ENCODE peak calls at places on chromosomes 2 and 18, in eight cellular contexts. J, K, E, G, M, O, B and Z are unnamed samples.

GRCh38 chr18:45821021-45821420 is 4.5 kb upstream of the SIGLEC15 start:
- DNase-seq in M (no peak), O (no peak), J (no peak), E (no peak), K (no peak), B (no peak), G (no peak), Z (no peak)

GRCh38 chr2:67828066-67828465 is 234.7 kb downstream of the C1D start:
- DNase-seq in B (no peak), E (peak; percentile 49), M (no peak), G (no peak), K (no peak), O (no peak), J (no peak), Z (no peak)

GRCh38 chr18:31731628-31732027 is 29.1 kb downstream of the SLC25A52 start:
- DNase-seq in B (no peak), O (no peak), J (no peak), E (no peak), K (no peak), G (no peak), M (no peak), Z (no peak)

GRCh38 chr2:100066246-100066645 is 76.1 kb downstream of the AFF3 start:
- DNase-seq in M (no peak), G (no peak), B (no peak), O (no peak), E (no peak), K (no peak), J (no peak), Z (no peak)

GRCh38 chr2:70785137-70785911 is 5.1 kb downstream of the FIGLA start:
- DNase-seq in B (no peak), E (no peak), K (no peak), O (no peak), J (peak; percentile 54), M (no peak), G (peak; percentile 20), Z (peak; percentile 13)

GRCh38 chr2:233418761-233419625 is 64.7 kb downstream of the DGKD start:
- DNase-seq in M (peak; percentile 75), O (no peak), G (peak; percentile 85), B (no peak), J (no peak), K (peak; percentile 57), E (no peak), Z (no peak)

GRCh38 chr2:47041065-47041464 is 114.0 kb downstream of the STPG4 start:
- DNase-seq in M (peak; percentile 87), E (no peak), O (no peak), K (no peak), J (no peak), G (no peak), B (no peak), Z (no peak)

GRCh38 chr2:28663359-28663758 is 88.3 kb upstream of the PPP1CB start:
- DNase-seq in O (no peak), B (no peak), E (no peak), K (peak; percentile 79), M (no peak), J (peak; percentile 78), G (no peak), Z (no peak)

GRCh38 chr2:202035089-202035940 is 1.7 kb downstream of the FZD7 start:
- DNase-seq in K (peak; percentile 87), O (peak; percentile 90), E (peak; percentile 22), M (peak; percentile 89), J (peak; percentile 90), G (no peak), B (peak; percentile 58), Z (no peak)

GRCh38 chr2:1234731-1235308 is 178.4 kb upstream of the TPO start:
- DNase-seq in K (peak; percentile 6), G (no peak), E (no peak), M (no peak), J (no peak), B (no peak), O (peak; percentile 48), Z (no peak)
- H3K4me1 ChIP-seq in K (no peaks in the 10 kb centered on the region), G (no peaks in the 10 kb centered on the region), E (no peaks in the 10 kb centered on the region), M (no peaks in the 10 kb centered on the region), J (no peaks in the 10 kb centered on the region), B (no peaks in the 10 kb centered on the region), O (peaks cover 2% of the 10 kb centered on the region), Z (no peaks in the 10 kb centered on the region)

GRCh38 chr2:167745667-167746066 is 501.7 kb downstream of the STK39 start:
- DNase-seq in O (no peak), G (no peak), M (no peak), E (no peak), J (no peak), B (no peak), K (no peak), Z (no peak)
- H3K4me3 ChIP-seq in O (no peak overlapping the region), G (no peak overlapping the region), M (no peak overlapping the region), E (no peak overlapping the region), J (no peak overlapping the region), B (no peak overlapping the region), K (no peak overlapping the region), Z (no peak overlapping the region)

GRCh38 chr2:168237741-168238140 is 9.7 kb downstream of the STK39 start:
- DNase-seq in J (peak; percentile 38), E (no peak), M (no peak), K (peak; percentile 82), O (no peak), G (no peak), B (peak; percentile 28), Z (no peak)
- H3K27ac ChIP-seq in J (no peak overlapping the region), E (no peak overlapping the region), M (no peak overlapping the region), K (no peak overlapping the region), O (no peak overlapping the region), G (no peak overlapping the region), B (no peak overlapping the region), Z (no peak overlapping the region)

GRCh38 chr18:76837071-76837470 is 14.7 kb downstream of the ZNF236 start:
- DNase-seq in K (no peak), O (no peak), B (no peak), J (no peak), G (no peak), E (no peak), M (no peak), Z (no peak)

GRCh38 chr18:76839395-76839794 is 17.0 kb downstream of the ZNF236 start:
- DNase-seq in J (peak; percentile 58), O (no peak), G (no peak), K (peak; percentile 52), B (no peak), M (no peak), E (no peak), Z (no peak)

GRCh38 chr18:76838182-76838581 is 15.8 kb downstream of the ZNF236 start:
- DNase-seq in J (peak; percentile 41), E (no peak), M (no peak), G (no peak), K (peak; percentile 57), B (no peak), O (no peak), Z (peak; percentile 24)

GRCh38 chr18:76835380-76835779 is 13.0 kb downstream of the ZNF236 start:
- DNase-seq in E (no peak), B (no peak), G (no peak), M (no peak), O (no peak), J (no peak), K (no peak), Z (peak; percentile 49)

GRCh38 chr18:76834379-76834778 is 12.0 kb downstream of the ZNF236 start:
- DNase-seq in O (no peak), G (no peak), M (no peak), J (no peak), K (no peak), B (no peak), E (no peak), Z (no peak)
- H3K4me1 ChIP-seq in O (no peaks in the 10 kb centered on the region), G (no peaks in the 10 kb centered on the region), M (peaks cover 3% of the 10 kb centered on the region), J (peaks cover 20% of the 10 kb centered on the region), K (peaks cover 11% of the 10 kb centered on the region), B (no peaks in the 10 kb centered on the region), E (peaks cover 13% of the 10 kb centered on the region), Z (no peaks in the 10 kb centered on the region)

DNA sequence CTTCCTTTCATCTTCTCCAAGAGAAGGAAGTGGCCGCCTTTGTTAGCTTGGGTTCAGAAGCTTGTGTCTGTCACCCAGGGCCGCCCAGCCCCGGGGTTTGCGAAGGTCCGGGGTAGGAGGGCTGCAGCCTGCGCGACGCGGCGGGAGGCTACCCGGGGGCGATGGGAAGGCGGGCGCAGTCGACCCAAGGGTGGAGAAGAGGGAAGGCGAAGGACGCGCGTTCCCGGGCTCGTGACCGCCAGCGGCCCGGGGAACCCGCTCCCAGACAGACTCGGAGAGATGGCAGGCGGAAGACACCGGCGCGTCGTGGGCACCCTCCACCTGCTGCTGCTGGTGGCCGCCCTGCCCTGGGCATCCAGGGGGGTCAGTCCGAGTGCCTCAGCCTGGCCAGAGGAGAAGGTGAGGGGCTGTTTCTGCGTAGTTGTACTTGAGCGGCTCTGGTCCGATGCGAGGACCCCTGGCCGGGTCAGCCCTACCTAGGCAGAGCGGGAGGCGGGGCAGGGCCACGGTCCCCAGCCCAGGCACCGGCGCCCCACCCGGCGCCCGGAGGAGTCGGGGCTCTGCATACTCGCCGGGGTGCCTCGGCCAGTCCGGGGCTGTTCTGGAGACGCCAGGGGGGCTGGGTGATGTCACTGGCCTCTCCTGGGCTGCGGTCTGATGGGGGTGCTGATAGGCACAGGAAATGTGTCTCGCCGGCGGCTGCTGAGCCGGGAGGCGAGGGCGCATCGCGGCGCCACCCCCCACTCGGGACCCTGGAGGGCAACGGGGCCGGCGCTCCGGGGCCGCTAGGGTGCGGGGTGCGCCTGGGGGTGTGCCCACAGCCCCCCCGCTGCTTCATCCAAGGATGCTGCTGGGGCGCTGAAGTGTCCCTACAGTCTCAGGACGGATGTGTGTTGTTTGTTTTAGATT is at the start of gene QPCT:
- DNase-seq in O (peak; percentile 84), K (peak; percentile 44), G (peak; percentile 68), E (peak; percentile 26), M (peak; percentile 78), B (no peak), J (peak; percentile 80), Z (peak; percentile 35)
- H3K4me3 ChIP-seq in O (peak within 1 kb of the TSS; percentile 60), K (peak within 1 kb of the TSS; percentile 56), G (peak within 1 kb of the TSS; percentile 70), E (peak within 1 kb of the TSS; percentile 7), M (peak within 1 kb of the TSS; percentile 50), B (peak within 1 kb of the TSS; percentile 43), J (peak within 1 kb of the TSS; percentile 79), Z (peak within 1 kb of the TSS; percentile 44)

DNA sequence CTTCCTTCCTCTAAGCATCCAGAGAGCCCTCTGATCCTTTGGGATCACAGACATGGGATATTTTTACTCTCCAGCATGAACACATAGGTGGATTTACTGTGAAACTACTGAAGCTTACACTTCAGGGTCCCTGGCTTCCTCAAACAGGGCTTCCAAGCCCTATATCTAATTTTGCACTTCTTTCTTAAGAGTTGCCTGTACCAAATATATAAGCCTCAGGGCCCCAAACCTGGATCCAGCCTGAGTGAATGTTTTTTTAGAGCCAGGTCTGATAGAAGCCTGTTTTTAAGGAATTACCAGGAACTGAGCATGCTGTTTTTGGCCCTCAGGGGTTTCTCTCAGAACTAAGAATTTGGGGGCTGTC is 13.2 kb upstream of the KCMF1 start:
- DNase-seq in K (no peak), E (no peak), M (no peak), J (no peak), G (no peak), O (no peak), B (no peak), Z (no peak)
- H3K27ac ChIP-seq in K (peak overlapping the region; percentile 51), E (peak overlapping the region; percentile 96), M (no peak overlapping the region), J (peak overlapping the region; percentile 88), G (no peak overlapping the region), O (peak overlapping the region; percentile 67), B (peak overlapping the region; percentile 97), Z (peak overlapping the region; percentile 88)

DNA sequence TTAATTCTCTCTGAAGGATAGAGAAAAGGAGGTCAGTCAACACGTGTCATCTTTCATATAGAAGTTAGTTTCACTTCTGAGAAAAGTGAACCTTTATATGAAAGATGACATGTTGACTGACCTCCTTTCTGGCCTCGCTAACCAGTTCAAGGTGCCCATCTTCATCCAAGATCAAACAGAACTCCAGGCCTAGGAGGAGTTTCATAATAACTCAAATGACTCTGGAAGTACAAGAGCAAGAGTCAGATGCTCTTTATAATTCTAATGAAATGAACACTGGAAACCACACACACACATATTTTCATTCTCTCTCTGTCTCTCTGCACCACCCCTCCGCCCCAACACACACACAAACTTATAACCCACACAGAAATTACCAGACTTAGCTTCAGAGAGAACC is 16.3 kb downstream of the ANKRD44 start:
- DNase-seq in J (no peak), K (no peak), E (no peak), G (peak; percentile 37), M (no peak), O (no peak), B (no peak), Z (no peak)
- H3K4me1 ChIP-seq in J (peaks cover 8% of the 10 kb centered on the region), K (peaks cover 4% of the 10 kb centered on the region), E (no peaks in the 10 kb centered on the region), G (peaks cover 77% of the 10 kb centered on the region), M (peaks cover 4% of the 10 kb centered on the region), O (no peaks in the 10 kb centered on the region), B (peaks cover 12% of the 10 kb centered on the region), Z (peaks cover 14% of the 10 kb centered on the region)